ENCODE peak calls at places on chromosomes 4 and X, in nine cellular contexts. One of them, this sample, is unnamed. For H3K36me3, the result is how much of the 10 kb centered on the place peaks cover.

GRCh38 chr4:77582151-77582550 is 23.5 kb upstream of the CXCL13 start:
- DNase-seq in testis: no peak
- DNase-seq in fibroblast of lung: peak
- DNase-seq in stomach: no peak
- DNase-seq in cardiac muscle cell: no peak
- DNase-seq in CD4-positive, CD25-positive, alpha-beta regulatory T cell: no peak
- DNase-seq in mesendoderm: no peak
- DNase-seq in MM.1S: no peak
- DNase-seq in psoas muscle: no peak
- DNase-seq in this sample: no peak

GRCh38 chr4:110164856-110165255 is 33.6 kb downstream of the ELOVL6 start:
- DNase-seq in cardiac muscle cell: no peak
- DNase-seq in CD4-positive, CD25-positive, alpha-beta regulatory T cell: peak
- DNase-seq in testis: no peak
- DNase-seq in stomach: no peak
- DNase-seq in MM.1S: no peak
- DNase-seq in psoas muscle: no peak
- DNase-seq in mesendoderm: no peak
- DNase-seq in fibroblast of lung: no peak
- DNase-seq in this sample: no peak

GRCh38 chrX:120308959-120309872 is 2.0 kb downstream of the TMEM255A start:
- DNase-seq in CD4-positive, CD25-positive, alpha-beta regulatory T cell: peak
- DNase-seq in MM.1S: peak
- DNase-seq in cardiac muscle cell: peak
- DNase-seq in testis: no peak
- DNase-seq in mesendoderm: peak
- DNase-seq in fibroblast of lung: peak
- DNase-seq in stomach: peak
- DNase-seq in psoas muscle: peak
- DNase-seq in this sample: peak

GRCh38 chrX:137198040-137198439 is 164.2 kb upstream of the GPR101 start:
- DNase-seq in testis: no peak
- DNase-seq in MM.1S: no peak
- DNase-seq in stomach: no peak
- DNase-seq in mesendoderm: no peak
- DNase-seq in CD4-positive, CD25-positive, alpha-beta regulatory T cell: no peak
- DNase-seq in fibroblast of lung: no peak
- DNase-seq in psoas muscle: no peak
- DNase-seq in cardiac muscle cell: no peak
- DNase-seq in this sample: no peak

GRCh38 chr4:112882286-112882685 is 167.2 kb upstream of the ANK2 start:
- DNase-seq in cardiac muscle cell: no peak
- DNase-seq in fibroblast of lung: no peak
- DNase-seq in stomach: no peak
- DNase-seq in mesendoderm: no peak
- DNase-seq in CD4-positive, CD25-positive, alpha-beta regulatory T cell: no peak
- DNase-seq in psoas muscle: no peak
- DNase-seq in testis: no peak
- DNase-seq in MM.1S: no peak
- DNase-seq in this sample: no peak

GRCh38 chr4:145887241-145887964 is 51.2 kb downstream of the ZNF827 start:
- DNase-seq in MM.1S: no peak
- DNase-seq in psoas muscle: no peak
- DNase-seq in cardiac muscle cell: no peak
- DNase-seq in testis: no peak
- DNase-seq in fibroblast of lung: peak
- DNase-seq in mesendoderm: no peak
- DNase-seq in CD4-positive, CD25-positive, alpha-beta regulatory T cell: no peak
- DNase-seq in stomach: no peak
- DNase-seq in this sample: peak

GRCh38 chr4:70544279-70544870 is 26.0 kb downstream of the AMTN start:
- DNase-seq in testis: no peak
- DNase-seq in stomach: no peak
- DNase-seq in psoas muscle: no peak
- DNase-seq in mesendoderm: peak
- DNase-seq in CD4-positive, CD25-positive, alpha-beta regulatory T cell: peak
- DNase-seq in cardiac muscle cell: peak
- DNase-seq in fibroblast of lung: peak
- DNase-seq in MM.1S: peak
- DNase-seq in this sample: peak

GRCh38 chr4:140092094-140092820 is 61.7 kb downstream of the MAML3 start:
- DNase-seq in MM.1S: no peak
- DNase-seq in testis: peak
- DNase-seq in psoas muscle: no peak
- DNase-seq in mesendoderm: peak
- DNase-seq in CD4-positive, CD25-positive, alpha-beta regulatory T cell: no peak
- DNase-seq in fibroblast of lung: peak
- DNase-seq in cardiac muscle cell: peak
- DNase-seq in stomach: peak
- DNase-seq in this sample: peak

GRCh38 chr4:76987153-76987562 is 37.6 kb downstream of the SEPTIN11 start:
- DNase-seq in CD4-positive, CD25-positive, alpha-beta regulatory T cell: no peak
- DNase-seq in psoas muscle: no peak
- DNase-seq in cardiac muscle cell: no peak
- DNase-seq in mesendoderm: peak
- DNase-seq in MM.1S: no peak
- DNase-seq in fibroblast of lung: peak
- DNase-seq in stomach: peak
- DNase-seq in testis: peak
- DNase-seq in this sample: peak

GRCh38 chr4:137700072-137700471 is 167.8 kb upstream of the PCDH18 start:
- DNase-seq in stomach: no peak
- DNase-seq in fibroblast of lung: peak
- DNase-seq in cardiac muscle cell: no peak
- DNase-seq in mesendoderm: no peak
- DNase-seq in CD4-positive, CD25-positive, alpha-beta regulatory T cell: no peak
- DNase-seq in MM.1S: no peak
- DNase-seq in psoas muscle: no peak
- DNase-seq in testis: no peak
- DNase-seq in this sample: no peak

GRCh38 chr4:154361450-154361849 is 130.1 kb downstream of the DCHS2 start:
- DNase-seq in stomach: no peak
- DNase-seq in fibroblast of lung: no peak
- DNase-seq in CD4-positive, CD25-positive, alpha-beta regulatory T cell: peak
- DNase-seq in cardiac muscle cell: no peak
- DNase-seq in testis: no peak
- DNase-seq in MM.1S: peak
- DNase-seq in mesendoderm: no peak
- DNase-seq in psoas muscle: no peak
- DNase-seq in this sample: no peak

GRCh38 chrX:118807151-118808017 is 16.2 kb upstream of the ZCCHC12 start:
- DNase-seq in MM.1S: peak
- DNase-seq in stomach: peak
- DNase-seq in testis: peak
- DNase-seq in mesendoderm: peak
- DNase-seq in fibroblast of lung: peak
- DNase-seq in cardiac muscle cell: peak
- DNase-seq in CD4-positive, CD25-positive, alpha-beta regulatory T cell: peak
- DNase-seq in psoas muscle: peak
- DNase-seq in this sample: peak

GRCh38 chrX:118682258-118683014 is 45.0 kb upstream of the IL13RA1 start:
- DNase-seq in mesendoderm: no peak
- DNase-seq in cardiac muscle cell: no peak
- DNase-seq in MM.1S: no peak
- DNase-seq in testis: no peak
- DNase-seq in psoas muscle: no peak
- DNase-seq in stomach: no peak
- DNase-seq in CD4-positive, CD25-positive, alpha-beta regulatory T cell: no peak
- DNase-seq in fibroblast of lung: no peak
- DNase-seq in this sample: no peak

GRCh38 chrX:55057691-55058249 is 17.1 kb upstream of the PAGE2B start:
- DNase-seq in cardiac muscle cell: peak
- DNase-seq in psoas muscle: no peak
- DNase-seq in fibroblast of lung: peak
- DNase-seq in mesendoderm: peak
- DNase-seq in MM.1S: peak
- DNase-seq in stomach: no peak
- DNase-seq in testis: peak
- DNase-seq in CD4-positive, CD25-positive, alpha-beta regulatory T cell: peak
- DNase-seq in this sample: peak

GRCh38 chrX:18422325-18422724 is 3.1 kb upstream of the CDKL5 start:
- DNase-seq in MM.1S: no peak
- DNase-seq in CD4-positive, CD25-positive, alpha-beta regulatory T cell: no peak
- DNase-seq in fibroblast of lung: peak
- DNase-seq in stomach: no peak
- DNase-seq in mesendoderm: no peak
- DNase-seq in psoas muscle: no peak
- DNase-seq in testis: no peak
- DNase-seq in cardiac muscle cell: no peak
- DNase-seq in this sample: no peak

GRCh38 chr4:17514865-17515264 is at the start of gene CLRN2:
- DNase-seq in psoas muscle: no peak
- DNase-seq in stomach: no peak
- DNase-seq in fibroblast of lung: no peak
- DNase-seq in MM.1S: no peak
- DNase-seq in cardiac muscle cell: no peak
- DNase-seq in testis: no peak
- DNase-seq in mesendoderm: no peak
- DNase-seq in CD4-positive, CD25-positive, alpha-beta regulatory T cell: no peak
- DNase-seq in this sample: no peak

GRCh38 chr4:54539500-54540029 is 118.2 kb upstream of the KIT start:
- DNase-seq in mesendoderm: peak
- DNase-seq in CD4-positive, CD25-positive, alpha-beta regulatory T cell: no peak
- DNase-seq in stomach: peak
- DNase-seq in testis: peak
- DNase-seq in fibroblast of lung: peak
- DNase-seq in MM.1S: no peak
- DNase-seq in cardiac muscle cell: peak
- DNase-seq in psoas muscle: peak
- DNase-seq in this sample: peak

GRCh38 chrX:132001127-132001526 is 22.0 kb upstream of the STK26 start:
- DNase-seq in MM.1S: no peak
- DNase-seq in testis: no peak
- DNase-seq in CD4-positive, CD25-positive, alpha-beta regulatory T cell: peak
- DNase-seq in cardiac muscle cell: no peak
- DNase-seq in psoas muscle: no peak
- DNase-seq in mesendoderm: no peak
- DNase-seq in fibroblast of lung: no peak
- DNase-seq in stomach: no peak
- DNase-seq in this sample: no peak

GRCh38 chr4:1336079-1336478 is 10.9 kb upstream of the UVSSA start:
- DNase-seq in cardiac muscle cell: no peak
- DNase-seq in stomach: no peak
- DNase-seq in psoas muscle: no peak
- DNase-seq in CD4-positive, CD25-positive, alpha-beta regulatory T cell: no peak
- DNase-seq in MM.1S: no peak
- DNase-seq in fibroblast of lung: peak
- DNase-seq in testis: no peak
- DNase-seq in mesendoderm: no peak
- DNase-seq in this sample: no peak
- H3K36me3 ChIP-seq in cardiac muscle cell: under half
- H3K36me3 ChIP-seq in stomach: half or more
- H3K36me3 ChIP-seq in psoas muscle: half or more
- H3K36me3 ChIP-seq in CD4-positive, CD25-positive, alpha-beta regulatory T cell: half or more
- H3K36me3 ChIP-seq in MM.1S: under half
- H3K36me3 ChIP-seq in fibroblast of lung: under half
- H3K36me3 ChIP-seq in testis: under half
- H3K36me3 ChIP-seq in mesendoderm: under half
- H3K36me3 ChIP-seq in this sample: under half

GRCh38 chr4:1315306-1315705 is 25.6 kb downstream of the MAEA start:
- DNase-seq in MM.1S: no peak
- DNase-seq in CD4-positive, CD25-positive, alpha-beta regulatory T cell: no peak
- DNase-seq in fibroblast of lung: no peak
- DNase-seq in cardiac muscle cell: no peak
- DNase-seq in stomach: no peak
- DNase-seq in mesendoderm: no peak
- DNase-seq in testis: no peak
- DNase-seq in psoas muscle: no peak
- DNase-seq in this sample: peak
- H3K36me3 ChIP-seq in MM.1S: under half
- H3K36me3 ChIP-seq in CD4-positive, CD25-positive, alpha-beta regulatory T cell: half or more
- H3K36me3 ChIP-seq in fibroblast of lung: under half
- H3K36me3 ChIP-seq in cardiac muscle cell: under half
- H3K36me3 ChIP-seq in stomach: half or more
- H3K36me3 ChIP-seq in mesendoderm: under half
- H3K36me3 ChIP-seq in testis: under half
- H3K36me3 ChIP-seq in psoas muscle: half or more
- H3K36me3 ChIP-seq in this sample: under half

DNA sequence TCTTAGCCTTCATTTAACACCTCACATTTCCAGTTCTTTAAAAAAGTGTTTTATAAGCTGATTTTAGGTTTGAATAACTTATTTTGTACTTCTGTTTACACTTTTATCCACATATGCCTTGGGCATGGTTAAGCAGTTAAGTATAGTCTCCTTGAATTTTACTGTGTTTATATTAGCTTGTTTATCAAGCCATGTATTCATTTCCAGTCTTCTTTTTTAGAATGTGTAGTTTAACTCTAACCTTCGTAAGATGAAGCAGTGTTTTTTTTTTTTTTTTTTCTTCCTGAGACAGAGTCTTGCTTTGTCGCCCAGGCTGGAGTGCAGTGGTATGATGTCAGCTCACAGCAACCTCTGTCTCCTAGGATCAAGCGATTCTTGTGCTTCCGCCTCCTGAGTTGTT is 42.4 kb downstream of the BMP2K start:
- DNase-seq in CD4-positive, CD25-positive, alpha-beta regulatory T cell: no peak
- DNase-seq in fibroblast of lung: peak
- DNase-seq in mesendoderm: peak
- DNase-seq in cardiac muscle cell: no peak
- DNase-seq in psoas muscle: no peak
- DNase-seq in stomach: no peak
- DNase-seq in testis: no peak
- DNase-seq in MM.1S: no peak
- DNase-seq in this sample: no peak
- H3K36me3 ChIP-seq in CD4-positive, CD25-positive, alpha-beta regulatory T cell: under half
- H3K36me3 ChIP-seq in fibroblast of lung: under half
- H3K36me3 ChIP-seq in mesendoderm: under half
- H3K36me3 ChIP-seq in cardiac muscle cell: under half
- H3K36me3 ChIP-seq in psoas muscle: under half
- H3K36me3 ChIP-seq in stomach: under half
- H3K36me3 ChIP-seq in testis: under half
- H3K36me3 ChIP-seq in MM.1S: under half
- H3K36me3 ChIP-seq in this sample: under half

GRCh38 chr4:177349191-177349590 is 39.5 kb downstream of the NEIL3 start:
- DNase-seq in CD4-positive, CD25-positive, alpha-beta regulatory T cell: no peak
- DNase-seq in stomach: no peak
- DNase-seq in fibroblast of lung: no peak
- DNase-seq in testis: no peak
- DNase-seq in MM.1S: no peak
- DNase-seq in mesendoderm: peak
- DNase-seq in cardiac muscle cell: no peak
- DNase-seq in psoas muscle: no peak
- DNase-seq in this sample: peak
- H3K36me3 ChIP-seq in CD4-positive, CD25-positive, alpha-beta regulatory T cell: under half
- H3K36me3 ChIP-seq in stomach: under half
- H3K36me3 ChIP-seq in fibroblast of lung: under half
- H3K36me3 ChIP-seq in testis: under half
- H3K36me3 ChIP-seq in MM.1S: under half
- H3K36me3 ChIP-seq in mesendoderm: under half
- H3K36me3 ChIP-seq in cardiac muscle cell: under half
- H3K36me3 ChIP-seq in psoas muscle: under half
- H3K36me3 ChIP-seq in this sample: under half

DNA sequence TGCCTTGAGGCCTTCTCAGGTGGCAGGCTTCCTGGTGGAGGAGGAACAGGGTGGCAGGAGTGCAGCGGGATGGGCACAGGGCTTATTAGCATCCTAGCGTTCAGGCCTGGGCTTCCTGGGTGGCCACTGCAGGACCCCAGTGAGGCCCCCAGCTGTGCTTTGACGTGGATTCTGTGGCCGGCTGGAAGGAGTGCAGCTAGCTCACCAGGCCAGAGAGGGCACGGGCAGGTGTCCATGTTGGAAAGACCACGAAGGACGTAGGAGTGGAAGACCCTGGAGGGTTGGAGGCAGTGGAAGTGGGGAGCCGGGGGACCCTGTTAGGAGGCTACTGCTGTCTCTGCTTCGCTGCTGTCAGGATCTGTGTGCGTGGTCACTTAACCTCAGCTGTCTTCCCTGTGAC is 13.3 kb upstream of the TADA2B start:
- DNase-seq in cardiac muscle cell: no peak
- DNase-seq in MM.1S: no peak
- DNase-seq in testis: no peak
- DNase-seq in CD4-positive, CD25-positive, alpha-beta regulatory T cell: no peak
- DNase-seq in stomach: no peak
- DNase-seq in fibroblast of lung: no peak
- DNase-seq in mesendoderm: no peak
- DNase-seq in psoas muscle: peak
- DNase-seq in this sample: no peak
- H3K36me3 ChIP-seq in cardiac muscle cell: under half
- H3K36me3 ChIP-seq in MM.1S: under half
- H3K36me3 ChIP-seq in testis: under half
- H3K36me3 ChIP-seq in CD4-positive, CD25-positive, alpha-beta regulatory T cell: half or more
- H3K36me3 ChIP-seq in stomach: half or more
- H3K36me3 ChIP-seq in fibroblast of lung: under half
- H3K36me3 ChIP-seq in mesendoderm: under half
- H3K36me3 ChIP-seq in psoas muscle: half or more
- H3K36me3 ChIP-seq in this sample: under half

This sample was measured in H7.